ENCODE peak calls at places on chromosomes 12 and 14, in four cellular contexts. One of them, this sample, is unnamed.
A peak's percentile ranks its signal among the peaks of the same experiment; 100 is the strongest.

GRCh38 chr12:109944975-109945374 is 44.9 kb downstream of the TCHP start:
- DNase-seq in CD8-positive, alpha-beta memory T cell: no peak
- DNase-seq in tibial nerve: no peak
- DNase-seq in left ventricle myocardium inferior: no peak
- DNase-seq in this sample: no peak

GRCh38 chr12:46372131-46372851 is at the start of gene SLC38A2:
- DNase-seq in left ventricle myocardium inferior: peak; percentile 99
- DNase-seq in tibial nerve: peak; percentile 98
- DNase-seq in CD8-positive, alpha-beta memory T cell: peak; percentile 95
- DNase-seq in this sample: peak; percentile 86

GRCh38 chr12:13362260-13362841 is 165.8 kb downstream of the EMP1 start:
- DNase-seq in left ventricle myocardium inferior: peak; percentile 37
- DNase-seq in CD8-positive, alpha-beta memory T cell: no peak
- DNase-seq in tibial nerve: no peak
- DNase-seq in this sample: peak; percentile 66

GRCh38 chr14:59187802-59188460 is 536 bp upstream of the DAAM1 start:
- DNase-seq in left ventricle myocardium inferior: peak; percentile 35
- DNase-seq in tibial nerve: peak; percentile 16
- DNase-seq in CD8-positive, alpha-beta memory T cell: peak; percentile 54
- DNase-seq in this sample: peak; percentile 76

GRCh38 chr14:96213871-96214465 is 9.3 kb downstream of the BDKRB2 start:
- DNase-seq in tibial nerve: no peak
- DNase-seq in left ventricle myocardium inferior: no peak
- DNase-seq in CD8-positive, alpha-beta memory T cell: no peak
- DNase-seq in this sample: peak; percentile 71

GRCh38 chr12:113231275-113232231 is 10.3 kb downstream of the TPCN1 start:
- DNase-seq in tibial nerve: no peak
- DNase-seq in CD8-positive, alpha-beta memory T cell: no peak
- DNase-seq in left ventricle myocardium inferior: no peak
- DNase-seq in this sample: no peak

GRCh38 chr12:117098361-117099217 is 627 bp downstream of the TESC start:
- DNase-seq in CD8-positive, alpha-beta memory T cell: no peak
- DNase-seq in tibial nerve: no peak
- DNase-seq in left ventricle myocardium inferior: no peak
- DNase-seq in this sample: no peak

GRCh38 chr12:124399622-124400021 is 104.7 kb downstream of the RFLNA start:
- DNase-seq in CD8-positive, alpha-beta memory T cell: no peak
- DNase-seq in left ventricle myocardium inferior: no peak
- DNase-seq in tibial nerve: no peak
- DNase-seq in this sample: no peak

GRCh38 chr14:41051801-41052200 is 554.9 kb upstream of the LRFN5 start:
- DNase-seq in CD8-positive, alpha-beta memory T cell: no peak
- DNase-seq in left ventricle myocardium inferior: no peak
- DNase-seq in tibial nerve: no peak
- DNase-seq in this sample: no peak

GRCh38 chr12:121404734-121405133 is 4.8 kb downstream of the RNF34 start:
- DNase-seq in left ventricle myocardium inferior: no peak
- DNase-seq in tibial nerve: no peak
- DNase-seq in CD8-positive, alpha-beta memory T cell: no peak
- DNase-seq in this sample: no peak

GRCh38 chr14:105143451-105144230 is 24.9 kb downstream of the JAG2 start:
- DNase-seq in CD8-positive, alpha-beta memory T cell: no peak
- DNase-seq in tibial nerve: no peak
- DNase-seq in left ventricle myocardium inferior: no peak
- DNase-seq in this sample: no peak

GRCh38 chr12:71599213-71599612 is 64.4 kb downstream of the ZFC3H1 start:
- DNase-seq in CD8-positive, alpha-beta memory T cell: no peak
- DNase-seq in left ventricle myocardium inferior: no peak
- DNase-seq in tibial nerve: no peak
- DNase-seq in this sample: no peak

GRCh38 chr12:18723752-18724151 is 14.1 kb downstream of the PLCZ1 start:
- DNase-seq in left ventricle myocardium inferior: no peak
- DNase-seq in tibial nerve: no peak
- DNase-seq in CD8-positive, alpha-beta memory T cell: no peak
- DNase-seq in this sample: no peak

GRCh38 chr12:106586535-106586802 is 3.7 kb downstream of the RFX4 start:
- DNase-seq in CD8-positive, alpha-beta memory T cell: no peak
- DNase-seq in tibial nerve: no peak
- DNase-seq in left ventricle myocardium inferior: no peak
- DNase-seq in this sample: no peak

GRCh38 chr12:122147514-122148290 is 26.3 kb downstream of the IL31 start:
- DNase-seq in left ventricle myocardium inferior: no peak
- DNase-seq in CD8-positive, alpha-beta memory T cell: no peak
- DNase-seq in tibial nerve: no peak
- DNase-seq in this sample: no peak

GRCh38 chr12:129201029-129201428 is 347.8 kb downstream of the GLT1D1 start:
- DNase-seq in tibial nerve: no peak
- DNase-seq in CD8-positive, alpha-beta memory T cell: no peak
- DNase-seq in left ventricle myocardium inferior: no peak
- DNase-seq in this sample: no peak

GRCh38 chr12:104788848-104789271 is 169.2 kb downstream of the SLC41A2 start:
- DNase-seq in left ventricle myocardium inferior: no peak
- DNase-seq in tibial nerve: no peak
- DNase-seq in CD8-positive, alpha-beta memory T cell: no peak
- DNase-seq in this sample: no peak

GRCh38 chr12:52202361-52203078 is 10.7 kb upstream of the KRT80 start:
- DNase-seq in CD8-positive, alpha-beta memory T cell: no peak
- DNase-seq in left ventricle myocardium inferior: peak; percentile 13
- DNase-seq in tibial nerve: no peak
- DNase-seq in this sample: no peak

GRCh38 chr12:98515368-98516183 is at the start of gene TMPO:
- DNase-seq in tibial nerve: peak; percentile 90
- DNase-seq in left ventricle myocardium inferior: peak; percentile 90
- DNase-seq in CD8-positive, alpha-beta memory T cell: peak; percentile 95
- DNase-seq in this sample: peak; percentile 96

GRCh38 chr12:9895215-9895971 is 14.1 kb downstream of the KLRF2 start:
- DNase-seq in CD8-positive, alpha-beta memory T cell: no peak
- DNase-seq in tibial nerve: no peak
- DNase-seq in left ventricle myocardium inferior: no peak
- DNase-seq in this sample: no peak

GRCh38 chr12:98514984-98515367 is 414 bp upstream of the TMPO start:
- DNase-seq in tibial nerve: no peak
- DNase-seq in CD8-positive, alpha-beta memory T cell: no peak
- DNase-seq in left ventricle myocardium inferior: no peak
- DNase-seq in this sample: no peak

GRCh38 chr14:96255501-96256366 is at the start of gene BDKRB1:
- DNase-seq in tibial nerve: no peak
- DNase-seq in CD8-positive, alpha-beta memory T cell: no peak
- DNase-seq in left ventricle myocardium inferior: no peak
- DNase-seq in this sample: peak; percentile 69

GRCh38 chr14:61188196-61188595 is 92.9 kb downstream of the TMEM30B start:
- DNase-seq in left ventricle myocardium inferior: peak; percentile 44
- DNase-seq in CD8-positive, alpha-beta memory T cell: no peak
- DNase-seq in tibial nerve: no peak
- DNase-seq in this sample: no peak
- H3K4me3 ChIP-seq in left ventricle myocardium inferior: peak overlapping the region; percentile 58
- H3K4me3 ChIP-seq in CD8-positive, alpha-beta memory T cell: no peak overlapping the region
- H3K4me3 ChIP-seq in tibial nerve: peak overlapping the region; percentile 3
- H3K4me3 ChIP-seq in this sample: no peak overlapping the region

GRCh38 chr12:120199595-120200306 is 1.2 kb downstream of the RPLP0 start:
- DNase-seq in left ventricle myocardium inferior: no peak
- DNase-seq in tibial nerve: no peak
- DNase-seq in CD8-positive, alpha-beta memory T cell: no peak
- DNase-seq in this sample: no peak
- H3K36me3 ChIP-seq in left ventricle myocardium inferior: peaks cover 42% of the 10 kb centered on the region
- H3K36me3 ChIP-seq in tibial nerve: peaks cover 12% of the 10 kb centered on the region
- H3K36me3 ChIP-seq in CD8-positive, alpha-beta memory T cell: peaks cover 41% of the 10 kb centered on the region
- H3K36me3 ChIP-seq in this sample: peaks cover 60% of the 10 kb centered on the region

GRCh38 chr14:49863483-49864262 is 11.1 kb upstream of the NEMF start:
- DNase-seq in CD8-positive, alpha-beta memory T cell: peak; percentile 43
- DNase-seq in tibial nerve: no peak
- DNase-seq in left ventricle myocardium inferior: no peak
- DNase-seq in this sample: no peak
- H3K4me3 ChIP-seq in CD8-positive, alpha-beta memory T cell: peak overlapping the region; percentile 94
- H3K4me3 ChIP-seq in tibial nerve: peak overlapping the region; percentile 92
- H3K4me3 ChIP-seq in left ventricle myocardium inferior: peak overlapping the region; percentile 81
- H3K4me3 ChIP-seq in this sample: peak overlapping the region; percentile 49

DNA sequence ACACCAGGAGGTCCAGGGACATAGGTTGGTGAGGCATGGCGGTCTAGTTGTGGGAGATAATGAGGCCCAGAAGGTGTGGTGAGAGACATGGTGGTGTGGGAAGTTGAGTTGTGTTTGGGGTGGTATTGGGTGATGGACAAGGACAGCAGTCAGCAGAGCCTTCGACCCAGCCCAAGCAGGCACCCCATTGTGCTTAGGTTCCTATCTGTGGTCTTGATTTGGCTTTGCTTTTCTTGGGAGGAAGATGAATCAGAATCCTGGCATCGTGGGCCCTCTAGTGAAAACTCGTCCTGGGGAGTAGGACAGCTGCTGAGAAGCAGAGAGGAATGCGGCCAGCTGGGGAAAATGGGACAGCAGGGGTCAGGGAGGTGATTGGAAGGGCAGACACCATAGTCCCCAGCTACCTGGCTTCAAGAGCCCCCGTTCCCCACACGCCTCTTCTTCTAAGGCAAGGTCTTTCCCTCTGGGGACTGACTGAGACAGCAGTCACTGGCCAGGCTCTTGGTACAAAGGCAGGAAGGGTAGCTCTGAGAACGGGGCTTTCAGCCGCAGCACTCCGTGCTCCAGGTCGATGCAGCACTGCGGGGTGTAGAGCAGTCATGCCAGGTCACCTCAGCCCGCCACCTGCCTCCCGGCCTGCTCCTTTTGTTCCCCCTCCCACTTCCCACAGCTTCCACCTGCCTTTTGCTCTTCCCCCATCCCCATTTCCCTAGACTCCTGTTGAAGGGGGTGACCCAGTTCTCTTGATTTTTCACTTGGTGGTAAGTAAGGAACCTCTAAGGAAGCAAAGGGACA is 7.9 kb downstream of the NRIP2 start:
- DNase-seq in left ventricle myocardium inferior: no peak
- DNase-seq in tibial nerve: no peak
- DNase-seq in CD8-positive, alpha-beta memory T cell: no peak
- DNase-seq in this sample: no peak
- H3K36me3 ChIP-seq in left ventricle myocardium inferior: peaks cover 88% of the 10 kb centered on the region
- H3K36me3 ChIP-seq in tibial nerve: peaks cover 16% of the 10 kb centered on the region
- H3K36me3 ChIP-seq in CD8-positive, alpha-beta memory T cell: peaks cover 62% of the 10 kb centered on the region
- H3K36me3 ChIP-seq in this sample: peaks cover 70% of the 10 kb centered on the region

GRCh38 chr14:76697246-76697645 is 64.0 kb upstream of the VASH1 start:
- DNase-seq in left ventricle myocardium inferior: no peak
- DNase-seq in tibial nerve: no peak
- DNase-seq in CD8-positive, alpha-beta memory T cell: no peak
- DNase-seq in this sample: no peak
- H3K4me3 ChIP-seq in left ventricle myocardium inferior: no peak overlapping the region
- H3K4me3 ChIP-seq in tibial nerve: no peak overlapping the region
- H3K4me3 ChIP-seq in CD8-positive, alpha-beta memory T cell: no peak overlapping the region
- H3K4me3 ChIP-seq in this sample: no peak overlapping the region

GRCh38 chr12:111803038-111803626 is 36.4 kb downstream of the ALDH2 start:
- DNase-seq in CD8-positive, alpha-beta memory T cell: no peak
- DNase-seq in left ventricle myocardium inferior: no peak
- DNase-seq in tibial nerve: no peak
- DNase-seq in this sample: no peak

GRCh38 chr12:111803851-111804250 is 37.1 kb downstream of the ALDH2 start:
- DNase-seq in tibial nerve: no peak
- DNase-seq in left ventricle myocardium inferior: no peak
- DNase-seq in CD8-positive, alpha-beta memory T cell: no peak
- DNase-seq in this sample: no peak

GRCh38 chr12:111792155-111792876 is 25.6 kb downstream of the ALDH2 start:
- DNase-seq in left ventricle myocardium inferior: peak; percentile 55
- DNase-seq in CD8-positive, alpha-beta memory T cell: no peak
- DNase-seq in tibial nerve: peak; percentile 32
- DNase-seq in this sample: no peak

GRCh38 chr12:111799758-111800157 is 33.0 kb downstream of the ALDH2 start:
- DNase-seq in left ventricle myocardium inferior: no peak
- DNase-seq in CD8-positive, alpha-beta memory T cell: no peak
- DNase-seq in tibial nerve: no peak
- DNase-seq in this sample: no peak

GRCh38 chr12:111798182-111798581 is 31.4 kb downstream of the ALDH2 start:
- DNase-seq in tibial nerve: no peak
- DNase-seq in CD8-positive, alpha-beta memory T cell: no peak
- DNase-seq in left ventricle myocardium inferior: no peak
- DNase-seq in this sample: no peak
- H3K36me3 ChIP-seq in tibial nerve: peaks cover 17% of the 10 kb centered on the region
- H3K36me3 ChIP-seq in CD8-positive, alpha-beta memory T cell: no peaks in the 10 kb centered on the region
- H3K36me3 ChIP-seq in left ventricle myocardium inferior: peaks cover 98% of the 10 kb centered on the region
- H3K36me3 ChIP-seq in this sample: peaks cover 4% of the 10 kb centered on the region

DNA sequence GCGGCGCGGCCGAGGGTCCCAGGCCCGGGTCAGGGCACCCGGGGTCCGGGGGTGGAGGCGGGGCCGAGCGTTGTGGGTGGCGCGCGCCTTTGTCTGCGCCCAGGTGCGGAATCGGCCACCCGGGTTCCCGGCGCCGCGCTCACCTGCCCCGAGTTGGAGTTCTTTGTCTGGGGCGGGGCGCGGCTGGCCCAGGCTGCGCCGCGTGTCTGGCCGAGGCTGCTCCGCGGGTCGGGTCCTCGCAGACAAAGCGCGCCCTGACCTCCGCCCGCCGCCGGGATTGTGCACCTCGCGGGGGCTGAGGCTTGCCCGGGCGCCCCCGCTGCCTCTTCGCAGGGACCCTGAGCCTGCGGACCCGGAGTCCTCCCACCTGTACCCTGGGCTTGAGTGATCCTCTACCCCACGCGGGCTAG is 50.0 kb downstream of the LRCOL1 start:
- DNase-seq in left ventricle myocardium inferior: no peak
- DNase-seq in CD8-positive, alpha-beta memory T cell: no peak
- DNase-seq in tibial nerve: no peak
- DNase-seq in this sample: no peak
- H3K4me3 ChIP-seq in left ventricle myocardium inferior: peak overlapping the region; percentile 73
- H3K4me3 ChIP-seq in CD8-positive, alpha-beta memory T cell: peak overlapping the region; percentile 37
- H3K4me3 ChIP-seq in tibial nerve: peak overlapping the region; percentile 55
- H3K4me3 ChIP-seq in this sample: peak overlapping the region; percentile 45

GRCh38 chr12:6494968-6495367 is 1.1 kb downstream of the NCAPD2 start:
- DNase-seq in tibial nerve: no peak
- DNase-seq in CD8-positive, alpha-beta memory T cell: no peak
- DNase-seq in left ventricle myocardium inferior: no peak
- DNase-seq in this sample: no peak

GRCh38 chr12:6489449-6489848 is 3.6 kb downstream of the MRPL51 start:
- DNase-seq in tibial nerve: no peak
- DNase-seq in CD8-positive, alpha-beta memory T cell: no peak
- DNase-seq in left ventricle myocardium inferior: no peak
- DNase-seq in this sample: no peak

GRCh38 chr12:6493580-6494350 is at the start of gene NCAPD2:
- DNase-seq in left ventricle myocardium inferior: peak; percentile 95
- DNase-seq in tibial nerve: peak; percentile 84
- DNase-seq in CD8-positive, alpha-beta memory T cell: peak; percentile 96
- DNase-seq in this sample: peak; percentile 98

GRCh38 chr12:6494351-6494743 is 445 bp downstream of the NCAPD2 start:
- DNase-seq in CD8-positive, alpha-beta memory T cell: no peak
- DNase-seq in left ventricle myocardium inferior: no peak
- DNase-seq in tibial nerve: no peak
- DNase-seq in this sample: no peak

DNA sequence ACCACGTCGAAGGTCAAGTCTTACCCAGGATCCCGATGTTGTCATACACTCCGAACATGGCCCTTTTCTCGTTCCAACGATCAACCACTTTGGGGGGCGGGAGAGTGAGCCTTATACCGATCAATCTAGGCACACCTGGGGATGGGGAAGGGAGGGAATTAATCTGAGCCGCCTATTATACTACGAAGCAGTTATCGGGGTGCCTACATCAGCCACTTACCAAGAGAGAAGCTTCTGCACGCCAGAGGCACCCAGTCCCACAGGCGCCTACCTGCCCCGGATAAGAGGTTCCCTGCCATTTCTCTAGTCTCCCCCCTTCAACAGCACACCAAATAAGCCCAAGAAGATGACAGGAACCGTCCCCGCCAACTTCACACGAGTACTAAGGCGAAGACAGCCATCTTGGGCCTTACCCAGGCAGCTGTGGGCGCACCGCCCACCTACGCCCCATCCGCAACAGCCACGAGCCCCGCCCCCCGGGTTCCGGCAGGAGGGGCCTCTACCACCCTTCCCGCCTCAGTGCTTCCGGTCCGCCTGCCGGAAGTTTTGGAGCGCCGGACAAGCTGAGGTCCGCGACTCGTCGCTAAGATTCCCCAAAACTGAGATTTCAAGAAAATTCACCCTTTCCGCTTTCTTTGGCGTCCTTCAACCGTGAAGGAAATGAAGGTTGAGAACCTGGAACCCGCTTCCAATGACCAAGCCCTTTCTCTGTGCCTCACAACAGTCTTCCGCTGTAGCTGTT is at the start of gene MRPL51:
- DNase-seq in tibial nerve: peak; percentile 91
- DNase-seq in left ventricle myocardium inferior: peak; percentile 97
- DNase-seq in CD8-positive, alpha-beta memory T cell: peak; percentile 94
- DNase-seq in this sample: peak; percentile 96
- H3K36me3 ChIP-seq in tibial nerve: no peaks in the 10 kb centered on the region
- H3K36me3 ChIP-seq in left ventricle myocardium inferior: peaks cover 23% of the 10 kb centered on the region
- H3K36me3 ChIP-seq in CD8-positive, alpha-beta memory T cell: peaks cover 9% of the 10 kb centered on the region
- H3K36me3 ChIP-seq in this sample: peaks cover 51% of the 10 kb centered on the region

This sample was measured in SJSA1.